ENCODE peak calls at places on chromosomes 11 and 22, in four cellular contexts. A is HepG2, X is kidney epithelial cell, W is spleen. B is an unnamed sample. For H3K36me3, the result is how much of the 10 kb centered on the place peaks cover.

GRCh38 chr11:124198852-124199389 is 15.8 kb downstream of the OR10D3 start:
- DNase-seq in A (no peak), X (no peak), W (no peak), B (no peak)

GRCh38 chr11:31340903-31341572 is 28.5 kb downstream of the DCDC1 start:
- DNase-seq in A (peak), X (no peak), W (no peak), B (peak)

GRCh38 chr11:119724956-119725355 is 4.0 kb downstream of the NECTIN1 start:
- DNase-seq in A (no peak), X (no peak), W (no peak), B (no peak)

GRCh38 chr22:36386900-36387663 is 685 bp downstream of the MYH9 start:
- DNase-seq in A (no peak), X (no peak), W (peak), B (peak)

GRCh38 chr22:49189871-49190270 is 637.8 kb downstream of the BRD1 start:
- DNase-seq in A (no peak), X (no peak), W (peak), B (no peak)

GRCh38 chr11:61133145-61133544 is 28.1 kb downstream of the VPS37C start:
- DNase-seq in A (no peak), X (no peak), W (peak), B (no peak)

GRCh38 chr11:70303070-70303469 is 32.6 kb downstream of the PPFIA1 start:
- DNase-seq in A (no peak), X (no peak), W (peak), B (no peak)

GRCh38 chr22:30402036-30402759 is 5.4 kb downstream of the SEC14L2 start:
- DNase-seq in A (no peak), X (no peak), W (no peak), B (no peak)

GRCh38 chr11:62560566-62561103 is 13.1 kb downstream of the EEF1G start:
- DNase-seq in A (peak), X (peak), W (peak), B (peak)

GRCh38 chr11:101915811-101916291 is 471 bp downstream of the ANGPTL5 start:
- DNase-seq in A (no peak), X (no peak), W (no peak), B (peak)

GRCh38 chr22:33492210-33492651 is 428.0 kb downstream of the LARGE1 start:
- DNase-seq in A (peak), X (no peak), W (no peak), B (no peak)

GRCh38 chr11:84247931-84248330 is 961.8 kb upstream of the CCDC90B start:
- DNase-seq in A (no peak), X (no peak), W (no peak), B (no peak)

GRCh38 chr11:14587203-14587602 is 56.4 kb upstream of the PDE3B start:
- DNase-seq in A (no peak), X (no peak), W (no peak), B (no peak)

GRCh38 chr22:19516378-19517170 is 7.6 kb downstream of the CLDN5 start:
- DNase-seq in A (no peak), X (no peak), W (no peak), B (no peak)

GRCh38 chr22:19513823-19514222 is 10.4 kb downstream of the CLDN5 start:
- DNase-seq in A (no peak), X (no peak), W (no peak), B (no peak)

GRCh38 chr22:19517171-19517500 is 7.1 kb downstream of the CLDN5 start:
- DNase-seq in A (no peak), X (no peak), W (no peak), B (no peak)

GRCh38 chr22:19514831-19515565 is 9.2 kb downstream of the CLDN5 start:
- DNase-seq in A (no peak), X (no peak), W (no peak), B (no peak)

DNA sequence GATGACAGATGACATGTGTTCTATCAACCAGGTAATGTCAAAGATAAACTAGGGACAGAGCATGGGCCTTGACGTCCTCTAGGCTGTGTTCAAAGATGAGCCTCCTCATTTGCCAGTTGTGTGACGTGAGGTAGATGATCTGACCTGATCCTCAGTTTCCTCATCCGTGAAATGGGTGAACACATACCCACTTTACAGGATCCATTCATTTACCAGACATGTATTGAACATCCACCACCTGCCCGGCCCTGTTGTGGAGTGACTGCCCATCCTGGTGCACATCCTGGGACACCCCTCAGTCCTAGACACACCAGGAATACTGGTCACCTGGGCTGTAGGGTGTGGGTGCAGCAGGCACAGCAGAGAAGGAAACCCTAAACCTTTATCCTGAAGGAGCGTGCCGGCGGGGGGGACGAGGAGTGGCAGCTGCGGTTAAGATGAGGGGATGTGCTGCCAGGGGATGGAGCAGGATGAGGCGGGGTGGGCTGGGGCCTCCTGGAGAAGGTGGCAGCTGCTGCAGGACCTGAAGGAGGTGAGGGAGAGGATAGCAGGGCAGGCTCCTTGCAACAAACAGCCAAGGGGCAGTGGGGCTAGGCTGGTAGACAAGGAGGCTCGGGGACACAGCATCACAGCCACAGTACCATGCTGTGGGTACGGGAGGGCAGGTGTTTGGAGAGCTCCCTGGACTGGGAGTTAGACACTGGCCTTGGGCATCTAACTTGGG is 8.4 kb downstream of the CLDN5 start:
- DNase-seq in A (no peak), X (no peak), W (no peak), B (no peak)
- H3K36me3 ChIP-seq in A (under half), X (under half), W (under half), B (under half)

GRCh38 chr11:67488155-67488480 is 5.3 kb downstream of the AIP start:
- DNase-seq in A (no peak), X (no peak), W (no peak), B (no peak)
- H3K36me3 ChIP-seq in A (under half), X (under half), W (half or more), B (under half)

GRCh38 chr11:63997104-63997700 is 11.0 kb downstream of the OTUB1 start:
- DNase-seq in A (no peak), X (no peak), W (no peak), B (no peak)

GRCh38 chr11:63999349-64000025 is 13.2 kb downstream of the OTUB1 start:
- DNase-seq in A (no peak), X (no peak), W (peak), B (no peak)

GRCh38 chr11:64000026-64000739 is 13.9 kb downstream of the OTUB1 start:
- DNase-seq in A (no peak), X (no peak), W (peak), B (peak)

GRCh38 chr11:63997801-63998332 is 11.6 kb downstream of the OTUB1 start:
- DNase-seq in A (no peak), X (no peak), W (no peak), B (no peak)

DNA sequence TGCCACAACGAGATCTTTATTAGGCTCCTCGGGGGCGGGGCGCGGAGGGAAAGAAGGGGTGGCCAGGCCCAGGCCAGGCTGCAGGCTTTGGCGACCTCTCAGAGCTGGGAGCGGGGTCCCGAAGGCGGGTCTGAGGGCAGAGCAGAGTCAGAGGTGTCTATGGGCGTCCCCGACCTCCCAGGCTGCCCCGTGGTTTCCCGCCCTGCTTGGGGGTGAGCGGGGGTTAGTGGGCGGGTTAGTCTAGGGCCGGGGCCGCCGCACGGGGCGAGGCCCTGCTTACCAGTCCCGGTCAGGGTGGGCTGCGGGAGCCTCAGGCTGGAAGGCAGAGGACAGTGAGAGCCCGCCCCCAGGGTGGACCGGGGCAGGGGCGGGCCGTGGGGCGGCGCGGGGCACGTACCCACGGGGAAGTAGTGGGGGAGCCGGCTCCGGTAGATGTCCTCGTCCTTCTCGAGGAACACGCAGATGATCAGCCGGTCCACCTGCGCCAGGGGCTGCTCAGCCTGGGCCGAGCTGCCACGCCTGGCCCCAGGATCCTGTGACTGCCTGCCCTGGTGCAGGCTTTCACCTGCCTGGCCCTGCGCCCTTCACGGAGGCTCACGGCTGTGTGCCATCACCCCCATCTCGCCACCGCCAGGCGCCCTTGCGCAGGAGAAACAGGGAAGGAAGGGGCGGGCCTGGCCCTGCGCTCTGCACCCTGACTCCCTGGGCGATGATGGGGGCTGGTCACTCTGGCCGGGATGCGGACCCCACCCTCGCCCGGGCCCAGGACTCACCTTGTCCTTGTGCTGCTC is 12.5 kb downstream of the OTUB1 start:
- DNase-seq in A (no peak), X (no peak), W (peak), B (no peak)
- H3K36me3 ChIP-seq in A (under half), X (under half), W (under half), B (under half)

DNA sequence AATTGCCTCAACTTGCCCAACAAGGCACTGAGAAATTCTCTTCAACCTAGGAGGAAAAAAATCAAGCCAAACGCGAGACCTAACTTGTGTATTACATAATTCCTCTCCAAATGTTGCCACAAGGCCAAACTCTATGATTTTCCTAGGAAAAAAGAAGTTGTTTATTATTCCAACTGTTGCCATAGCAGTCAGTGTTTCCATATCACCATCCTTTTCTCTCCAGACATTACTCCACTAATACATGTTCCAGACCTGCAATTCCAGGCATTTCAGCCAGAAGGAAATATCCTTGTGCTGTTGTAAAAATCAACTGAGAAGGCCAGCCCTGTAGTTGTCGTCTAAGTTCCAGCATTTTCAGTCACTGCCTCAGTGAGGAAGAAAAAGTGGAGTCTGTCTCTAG is 33.1 kb upstream of the PAMR1 start:
- DNase-seq in A (no peak), X (no peak), W (no peak), B (no peak)
- H3K36me3 ChIP-seq in A (under half), X (under half), W (under half), B (under half)

GRCh38 chr11:12121011-12121410 is 10.6 kb downstream of the MICAL2 start:
- DNase-seq in A (no peak), X (no peak), W (no peak), B (no peak)

GRCh38 chr11:12117200-12117995 is 7.0 kb downstream of the MICAL2 start:
- DNase-seq in A (no peak), X (no peak), W (no peak), B (no peak)

GRCh38 chr11:12119502-12119901 is 9.1 kb downstream of the MICAL2 start:
- DNase-seq in A (no peak), X (no peak), W (no peak), B (no peak)

GRCh38 chr11:12120031-12121008 is 9.9 kb downstream of the MICAL2 start:
- DNase-seq in A (peak), X (no peak), W (no peak), B (no peak)

DNA sequence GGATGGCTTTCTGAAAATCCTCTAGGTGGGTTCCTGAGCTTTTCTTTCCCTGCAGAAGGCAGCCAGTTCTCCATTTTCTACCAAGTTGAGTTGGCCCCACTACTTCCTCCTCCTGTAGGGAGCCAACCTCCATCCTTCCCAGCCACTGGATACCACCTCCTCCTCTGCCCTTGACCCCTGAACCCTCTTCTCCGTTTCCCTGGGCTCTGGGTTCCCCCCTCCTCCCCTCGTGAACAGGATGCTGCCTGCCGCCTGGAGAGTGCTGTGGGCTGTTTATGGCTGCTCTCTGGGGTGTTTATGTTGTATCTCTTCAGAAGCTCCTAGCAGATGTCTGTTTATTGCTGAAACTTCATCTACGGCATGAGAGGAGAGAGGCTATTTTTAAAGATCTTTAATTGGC is 8.6 kb downstream of the MICAL2 start:
- DNase-seq in A (no peak), X (no peak), W (no peak), B (no peak)
- H3K36me3 ChIP-seq in A (under half), X (under half), W (under half), B (under half)

B was measured in endothelial cell of umbilical vein.